ENCODE peak calls at places on chromosomes 13 and 19, in four cellular contexts. S, H, Q and U are unnamed samples.

GRCh38 chr19:41991025-41991424 is 3.0 kb downstream of the ATP1A3 start:
- DNase-seq in S (no peak), H (no peak), Q (no peak), U (no peak)

GRCh38 chr19:5144545-5145179 is 175.7 kb downstream of the KDM4B start:
- DNase-seq in S (no peak), H (no peak), Q (no peak), U (no peak)

GRCh38 chr19:11203194-11204075 is 6.1 kb upstream of the KANK2 start:
- DNase-seq in S (peak; percentile 71), H (peak; percentile 46), Q (peak; percentile 68), U (peak; percentile 79)

GRCh38 chr13:27290715-27291114 is 20.1 kb downstream of the RASL11A start:
- DNase-seq in S (no peak), H (no peak), Q (peak; percentile 43), U (peak; percentile 24)

GRCh38 chr13:38566526-38566925 is 120.4 kb upstream of the FREM2 start:
- DNase-seq in S (no peak), H (no peak), Q (no peak), U (no peak)

GRCh38 chr13:94515352-94515751 is 35.9 kb upstream of the DCT start:
- DNase-seq in S (no peak), H (no peak), Q (no peak), U (no peak)

GRCh38 chr13:95924389-95924994 is 128.7 kb downstream of the UGGT2 start:
- DNase-seq in S (peak; percentile 86), H (no peak), Q (peak; percentile 91), U (no peak)

GRCh38 chr13:42076309-42076713 is 27.9 kb downstream of the DGKH start:
- DNase-seq in S (peak; percentile 30), H (no peak), Q (no peak), U (no peak)

GRCh38 chr13:25920277-25920676 is 131.5 kb downstream of the SHISA2 start:
- DNase-seq in S (no peak), H (no peak), Q (no peak), U (no peak)

GRCh38 chr19:42662714-42663113 is 68.0 kb upstream of the CEACAM8 start:
- DNase-seq in S (no peak), H (no peak), Q (no peak), U (no peak)

GRCh38 chr13:81540777-81541176 is 1199.9 kb upstream of the SPRY2 start:
- DNase-seq in S (no peak), H (no peak), Q (peak; percentile 22), U (no peak)

GRCh38 chr13:98564204-98564603 is 12.7 kb downstream of the STK24 start:
- DNase-seq in S (no peak), H (no peak), Q (no peak), U (no peak)

GRCh38 chr19:17112271-17112670 is 36.7 kb downstream of the MYO9B start:
- DNase-seq in S (no peak), H (no peak), Q (no peak), U (no peak)

GRCh38 chr13:113846639-113847318 is 17.1 kb downstream of the GAS6 start:
- DNase-seq in S (no peak), H (no peak), Q (no peak), U (peak; percentile 18)

GRCh38 chr13:65468628-65469027 is 1761.5 kb downstream of the PCDH9 start:
- DNase-seq in S (peak; percentile 46), H (no peak), Q (no peak), U (no peak)

GRCh38 chr19:35555301-35556005 is 8.0 kb downstream of the ATP4A start:
- DNase-seq in S (peak; percentile 35), H (no peak), Q (peak; percentile 75), U (peak; percentile 74)

GRCh38 chr13:63086286-63086685 is 1670.6 kb upstream of the PCDH20 start:
- DNase-seq in S (no peak), H (no peak), Q (peak; percentile 4), U (no peak)

GRCh38 chr19:20423381-20424207 is 142.0 kb downstream of the ZNF737 start:
- DNase-seq in S (peak; percentile 7), H (no peak), Q (peak; percentile 87), U (peak; percentile 34)

GRCh38 chr19:40803857-40804782 is 5.1 kb downstream of the EGLN2 start:
- DNase-seq in S (no peak), H (no peak), Q (peak; percentile 64), U (peak; percentile 71)

GRCh38 chr13:102913924-102914628 is 68.2 kb downstream of the ERCC5 start:
- DNase-seq in S (peak; percentile 16), H (no peak), Q (no peak), U (no peak)
- H3K56ac ChIP-seq in S (no peak overlapping the region), H (no peak overlapping the region), Q (no peak overlapping the region), U (no peak overlapping the region)

GRCh38 chr19:13839193-13839937 is 37.6 kb upstream of the NANOS3 start:
- DNase-seq in S (peak; percentile 84), H (no peak), Q (no peak), U (peak; percentile 81)
- H3K56ac ChIP-seq in S (peak overlapping the region; percentile 77), H (no peak overlapping the region), Q (peak overlapping the region; percentile 62), U (no peak overlapping the region)

GRCh38 chr13:29161653-29162052 is 341.5 kb downstream of the MTUS2 start:
- DNase-seq in S (no peak), H (no peak), Q (no peak), U (no peak)
- H3K56ac ChIP-seq in S (no peak overlapping the region), H (no peak overlapping the region), Q (no peak overlapping the region), U (no peak overlapping the region)

DNA sequence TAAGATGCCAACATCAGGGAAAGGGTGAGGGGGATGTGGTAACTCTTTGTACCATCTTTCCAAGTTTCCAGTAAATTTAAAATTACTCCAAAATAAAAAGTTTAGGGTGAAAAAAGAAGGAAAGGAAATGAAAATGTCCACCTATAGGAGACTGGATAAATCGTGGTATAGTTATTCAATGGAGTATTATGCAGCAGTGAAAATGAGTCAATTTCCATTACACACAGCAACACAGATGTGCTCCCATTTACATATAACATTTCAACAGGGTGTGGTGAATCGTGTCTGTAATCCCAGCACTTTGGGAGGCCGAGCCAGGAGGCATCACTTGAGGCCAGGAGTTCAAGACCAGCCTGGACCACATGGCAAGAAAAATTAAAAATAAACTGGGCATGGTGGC is 7.4 kb upstream of the ZNF541 start:
- DNase-seq in S (no peak), H (no peak), Q (no peak), U (no peak)
- H3K56ac ChIP-seq in S (no peak overlapping the region), H (no peak overlapping the region), Q (no peak overlapping the region), U (no peak overlapping the region)

DNA sequence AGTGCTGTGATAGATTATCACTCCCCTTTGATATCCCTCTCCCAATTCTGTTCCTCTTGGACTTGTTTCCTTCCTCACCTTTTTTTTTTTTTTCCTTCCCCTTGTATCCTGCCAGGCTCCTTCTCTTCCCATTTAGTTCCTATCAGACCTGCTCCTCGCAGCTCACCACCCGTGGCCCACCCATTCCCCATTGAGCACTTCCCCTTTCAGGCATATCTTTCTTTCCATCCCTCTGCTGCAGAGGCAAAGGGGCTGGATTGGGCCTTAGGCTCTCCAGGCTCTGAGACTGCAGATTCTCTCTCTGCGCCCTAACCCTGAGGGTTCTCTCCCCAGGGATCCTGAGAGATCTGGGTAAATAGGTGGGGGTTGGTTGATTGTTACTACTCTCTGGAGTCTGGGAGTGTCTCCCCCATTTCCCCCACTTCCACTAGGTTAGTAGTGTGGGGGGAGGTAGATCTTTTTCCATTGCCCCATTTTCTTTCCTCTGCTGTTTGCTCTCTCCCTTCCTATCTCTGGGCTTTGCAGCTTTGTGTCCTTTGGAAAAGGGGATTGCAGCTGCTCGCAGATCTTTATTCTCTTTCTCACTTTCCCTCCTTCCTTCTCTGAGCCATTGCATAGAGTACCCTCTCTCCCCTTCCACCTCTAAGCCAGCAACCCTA is 2.3 kb downstream of the ARHGAP35 start:
- DNase-seq in S (no peak), H (no peak), Q (peak; percentile 61), U (no peak)
- H3K56ac ChIP-seq in S (no peak overlapping the region), H (no peak overlapping the region), Q (peak overlapping the region; percentile 95), U (no peak overlapping the region)

GRCh38 chr19:39737929-39738328 is at the start of gene CLC:
- DNase-seq in S (no peak), H (no peak), Q (no peak), U (no peak)
- H3K56ac ChIP-seq in S (no peak within 1 kb of the TSS), H (no peak within 1 kb of the TSS), Q (no peak within 1 kb of the TSS), U (no peak within 1 kb of the TSS)

GRCh38 chr19:49599378-49600298 is 8.7 kb downstream of the PRR12 start:
- DNase-seq in S (no peak), H (no peak), Q (no peak), U (no peak)
- H3K56ac ChIP-seq in S (no peak overlapping the region), H (no peak overlapping the region), Q (no peak overlapping the region), U (no peak overlapping the region)

DNA sequence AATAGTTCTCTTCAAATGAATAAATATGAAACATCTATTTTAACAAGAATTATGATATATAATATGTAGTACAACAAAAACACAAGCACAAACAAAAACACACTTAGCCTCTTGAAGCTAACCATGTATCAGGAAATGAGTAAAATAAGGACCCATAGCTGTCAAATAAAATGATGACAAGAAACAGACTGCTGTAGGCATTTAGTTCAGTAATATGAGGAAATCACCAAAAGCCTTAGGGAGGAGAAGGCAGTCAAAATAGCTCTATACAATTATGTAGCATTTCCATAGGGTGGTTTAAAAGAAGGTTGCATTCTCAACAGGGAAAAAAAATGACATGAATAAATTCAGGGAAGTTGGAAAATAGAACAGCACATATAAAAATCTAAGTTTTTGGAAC is 163.4 kb downstream of the PCDH20 start:
- DNase-seq in S (no peak), H (no peak), Q (no peak), U (no peak)
- H3K56ac ChIP-seq in S (no peak overlapping the region), H (no peak overlapping the region), Q (no peak overlapping the region), U (no peak overlapping the region)